ENCODE peak calls at places on chromosomes 11 and 22, in seven cellular contexts. One of them, this sample, is unnamed.

GRCh38 chr22:50034126-50035081 is 21.8 kb upstream of the IL17REL start:
- DNase-seq in ovary: peak; percentile 19
- DNase-seq in body of pancreas: no peak
- DNase-seq in IMR-90: no peak
- DNase-seq in endothelial cell of umbilical vein: no peak
- DNase-seq in stomach: no peak
- DNase-seq in sigmoid colon: peak; percentile 58
- DNase-seq in this sample: no peak

GRCh38 chr22:45638834-45639746 is 32.5 kb upstream of the ATXN10 start:
- DNase-seq in ovary: no peak
- DNase-seq in body of pancreas: no peak
- DNase-seq in IMR-90: no peak
- DNase-seq in endothelial cell of umbilical vein: peak; percentile 26
- DNase-seq in stomach: peak; percentile 59
- DNase-seq in sigmoid colon: peak; percentile 81
- DNase-seq in this sample: peak; percentile 69

GRCh38 chr11:8066036-8066910 is 14.7 kb upstream of the TUB start:
- DNase-seq in ovary: no peak
- DNase-seq in body of pancreas: no peak
- DNase-seq in IMR-90: no peak
- DNase-seq in endothelial cell of umbilical vein: no peak
- DNase-seq in stomach: peak; percentile 20
- DNase-seq in sigmoid colon: peak; percentile 58
- DNase-seq in this sample: no peak

GRCh38 chr11:116887909-116888556 is 50.6 kb upstream of the APOA1 start:
- DNase-seq in ovary: no peak
- DNase-seq in body of pancreas: no peak
- DNase-seq in IMR-90: peak; percentile 71
- DNase-seq in endothelial cell of umbilical vein: no peak
- DNase-seq in stomach: no peak
- DNase-seq in sigmoid colon: no peak
- DNase-seq in this sample: no peak

GRCh38 chr11:37595845-37596244 is 997.8 kb upstream of the RAG2 start:
- DNase-seq in ovary: no peak
- DNase-seq in body of pancreas: no peak
- DNase-seq in IMR-90: peak; percentile 8
- DNase-seq in endothelial cell of umbilical vein: no peak
- DNase-seq in stomach: no peak
- DNase-seq in sigmoid colon: no peak
- DNase-seq in this sample: no peak

GRCh38 chr11:121300313-121300971 is 7.9 kb downstream of the SC5D start:
- DNase-seq in ovary: no peak
- DNase-seq in body of pancreas: no peak
- DNase-seq in IMR-90: no peak
- DNase-seq in endothelial cell of umbilical vein: no peak
- DNase-seq in stomach: no peak
- DNase-seq in sigmoid colon: no peak
- DNase-seq in this sample: no peak

GRCh38 chr22:48968201-48968959 is 859.3 kb downstream of the BRD1 start:
- DNase-seq in ovary: no peak
- DNase-seq in body of pancreas: peak; percentile 29
- DNase-seq in IMR-90: no peak
- DNase-seq in endothelial cell of umbilical vein: no peak
- DNase-seq in stomach: peak; percentile 26
- DNase-seq in sigmoid colon: no peak
- DNase-seq in this sample: peak; percentile 16

GRCh38 chr11:35539781-35540281 is 14.4 kb upstream of the PAMR1 start:
- DNase-seq in ovary: peak; percentile 39
- DNase-seq in body of pancreas: no peak
- DNase-seq in IMR-90: peak; percentile 86
- DNase-seq in endothelial cell of umbilical vein: no peak
- DNase-seq in stomach: no peak
- DNase-seq in sigmoid colon: peak; percentile 90
- DNase-seq in this sample: peak; percentile 30

GRCh38 chr11:14636119-14636518 is 7.5 kb upstream of the PDE3B start:
- DNase-seq in ovary: no peak
- DNase-seq in body of pancreas: no peak
- DNase-seq in IMR-90: no peak
- DNase-seq in endothelial cell of umbilical vein: no peak
- DNase-seq in stomach: no peak
- DNase-seq in sigmoid colon: no peak
- DNase-seq in this sample: no peak

GRCh38 chr11:61035086-61035835 is 63.8 kb downstream of the CD6 start:
- DNase-seq in ovary: no peak
- DNase-seq in body of pancreas: no peak
- DNase-seq in IMR-90: no peak
- DNase-seq in endothelial cell of umbilical vein: no peak
- DNase-seq in stomach: no peak
- DNase-seq in sigmoid colon: peak; percentile 32
- DNase-seq in this sample: no peak

GRCh38 chr11:6057452-6057851 is 26.9 kb upstream of the OR56A1 start:
- DNase-seq in ovary: no peak
- DNase-seq in body of pancreas: no peak
- DNase-seq in IMR-90: no peak
- DNase-seq in endothelial cell of umbilical vein: no peak
- DNase-seq in stomach: no peak
- DNase-seq in sigmoid colon: no peak
- DNase-seq in this sample: no peak

GRCh38 chr11:64251722-64251985 is 324 bp downstream of the PLCB3 start:
- DNase-seq in ovary: no peak
- DNase-seq in body of pancreas: no peak
- DNase-seq in IMR-90: no peak
- DNase-seq in endothelial cell of umbilical vein: peak; percentile 21
- DNase-seq in stomach: no peak
- DNase-seq in sigmoid colon: no peak
- DNase-seq in this sample: no peak

GRCh38 chr11:47276923-47277322 is 7.0 kb downstream of the MADD start:
- DNase-seq in ovary: no peak
- DNase-seq in body of pancreas: no peak
- DNase-seq in IMR-90: no peak
- DNase-seq in endothelial cell of umbilical vein: no peak
- DNase-seq in stomach: no peak
- DNase-seq in sigmoid colon: no peak
- DNase-seq in this sample: no peak

GRCh38 chr11:85590848-85591483 is 36.2 kb downstream of the DLG2 start:
- DNase-seq in ovary: no peak
- DNase-seq in body of pancreas: no peak
- DNase-seq in IMR-90: peak; percentile 36
- DNase-seq in endothelial cell of umbilical vein: no peak
- DNase-seq in stomach: no peak
- DNase-seq in sigmoid colon: no peak
- DNase-seq in this sample: no peak

GRCh38 chr22:33896801-33897620 is 23.3 kb downstream of the LARGE1 start:
- DNase-seq in ovary: no peak
- DNase-seq in body of pancreas: no peak
- DNase-seq in IMR-90: peak; percentile 45
- DNase-seq in endothelial cell of umbilical vein: no peak
- DNase-seq in stomach: no peak
- DNase-seq in sigmoid colon: no peak
- DNase-seq in this sample: no peak

GRCh38 chr22:47435204-47435487 is 672.7 kb downstream of the TBC1D22A start:
- DNase-seq in ovary: no peak
- DNase-seq in body of pancreas: no peak
- DNase-seq in IMR-90: no peak
- DNase-seq in endothelial cell of umbilical vein: no peak
- DNase-seq in stomach: no peak
- DNase-seq in sigmoid colon: no peak
- DNase-seq in this sample: no peak

GRCh38 chr11:43547900-43548381 is 132.6 kb upstream of the HSD17B12 start:
- DNase-seq in ovary: peak; percentile 92
- DNase-seq in body of pancreas: peak; percentile 23
- DNase-seq in IMR-90: no peak
- DNase-seq in endothelial cell of umbilical vein: no peak
- DNase-seq in stomach: peak; percentile 41
- DNase-seq in sigmoid colon: no peak
- DNase-seq in this sample: no peak

GRCh38 chr11:12043221-12043620 is 34.8 kb upstream of the DKK3 start:
- DNase-seq in ovary: no peak
- DNase-seq in body of pancreas: no peak
- DNase-seq in IMR-90: no peak
- DNase-seq in endothelial cell of umbilical vein: no peak
- DNase-seq in stomach: no peak
- DNase-seq in sigmoid colon: no peak
- DNase-seq in this sample: no peak

GRCh38 chr11:35779409-35779808 is 116.8 kb downstream of the TRIM44 start:
- DNase-seq in ovary: no peak
- DNase-seq in body of pancreas: no peak
- DNase-seq in IMR-90: no peak
- DNase-seq in endothelial cell of umbilical vein: no peak
- DNase-seq in stomach: no peak
- DNase-seq in sigmoid colon: no peak
- DNase-seq in this sample: no peak

GRCh38 chr11:8028766-8029165 is 41.6 kb downstream of the EIF3F start:
- DNase-seq in ovary: peak; percentile 16
- DNase-seq in body of pancreas: no peak
- DNase-seq in IMR-90: no peak
- DNase-seq in endothelial cell of umbilical vein: no peak
- DNase-seq in stomach: no peak
- DNase-seq in sigmoid colon: no peak
- DNase-seq in this sample: no peak

GRCh38 chr22:21972293-21972779 is 10.3 kb downstream of the TOP3B start:
- DNase-seq in ovary: no peak
- DNase-seq in body of pancreas: peak; percentile 37
- DNase-seq in IMR-90: peak; percentile 23
- DNase-seq in endothelial cell of umbilical vein: peak; percentile 40
- DNase-seq in stomach: no peak
- DNase-seq in sigmoid colon: no peak
- DNase-seq in this sample: peak; percentile 32

GRCh38 chr11:17719940-17720795 is 797 bp downstream of the MYOD1 start:
- DNase-seq in ovary: no peak
- DNase-seq in body of pancreas: no peak
- DNase-seq in IMR-90: no peak
- DNase-seq in endothelial cell of umbilical vein: peak; percentile 15
- DNase-seq in stomach: no peak
- DNase-seq in sigmoid colon: no peak
- DNase-seq in this sample: no peak

GRCh38 chr11:119339581-119340334 is 925 bp downstream of the C1QTNF5 start:
- DNase-seq in ovary: peak; percentile 81
- DNase-seq in body of pancreas: peak; percentile 71
- DNase-seq in IMR-90: no peak
- DNase-seq in endothelial cell of umbilical vein: peak; percentile 71
- DNase-seq in stomach: peak; percentile 73
- DNase-seq in sigmoid colon: peak; percentile 88
- DNase-seq in this sample: peak; percentile 68

GRCh38 chr11:28176231-28176853 is 68.2 kb downstream of the METTL15 start:
- DNase-seq in ovary: no peak
- DNase-seq in body of pancreas: no peak
- DNase-seq in IMR-90: no peak
- DNase-seq in endothelial cell of umbilical vein: no peak
- DNase-seq in stomach: no peak
- DNase-seq in sigmoid colon: no peak
- DNase-seq in this sample: no peak

GRCh38 chr11:126702987-126703386 is 297.6 kb downstream of the KIRREL3 start:
- DNase-seq in ovary: no peak
- DNase-seq in body of pancreas: no peak
- DNase-seq in IMR-90: no peak
- DNase-seq in endothelial cell of umbilical vein: no peak
- DNase-seq in stomach: no peak
- DNase-seq in sigmoid colon: no peak
- DNase-seq in this sample: no peak

DNA sequence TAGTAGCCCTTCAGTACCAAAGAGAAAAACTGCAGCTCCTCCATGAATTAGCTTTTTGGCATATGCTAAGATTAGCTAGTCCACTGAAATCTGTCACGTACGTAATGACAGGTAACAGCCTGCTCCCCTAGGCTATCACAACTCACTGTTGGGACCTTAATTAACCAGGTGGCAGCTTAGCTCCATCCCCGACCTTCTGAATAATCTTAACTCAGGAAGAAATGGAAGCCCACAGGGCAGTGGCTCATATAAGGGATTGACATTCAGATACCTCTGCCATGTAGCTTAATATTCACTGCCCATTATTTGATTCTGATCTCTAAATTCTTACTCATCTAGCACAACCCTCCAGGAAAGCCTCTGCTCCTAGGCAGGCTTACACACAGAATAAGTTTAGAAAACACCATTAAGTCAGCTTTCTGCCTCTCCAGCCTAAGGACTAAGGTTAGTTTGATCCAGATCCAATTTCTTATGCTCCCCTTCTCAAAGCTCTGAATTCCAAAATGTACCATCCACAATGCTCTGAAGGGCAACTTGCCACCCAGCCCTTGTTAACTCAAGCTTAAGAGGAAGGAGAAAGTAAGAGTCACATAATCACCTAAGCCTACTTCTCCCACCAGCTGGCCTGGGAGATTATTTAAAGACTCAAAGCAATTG is 5.0 kb downstream of the HSPA8 start:
- DNase-seq in ovary: no peak
- DNase-seq in body of pancreas: no peak
- DNase-seq in IMR-90: no peak
- DNase-seq in endothelial cell of umbilical vein: no peak
- DNase-seq in stomach: no peak
- DNase-seq in sigmoid colon: no peak
- DNase-seq in this sample: no peak
- TF ChIP-seq POLR2A in ovary: no peak
- TF ChIP-seq POLR2A in body of pancreas: peak; percentile 10
- TF ChIP-seq POLR2A in IMR-90: no peak
- TF ChIP-seq POLR2A in endothelial cell of umbilical vein: peak; percentile 28
- TF ChIP-seq POLR2A in stomach: no peak
- TF ChIP-seq POLR2A in sigmoid colon: no peak
- TF ChIP-seq POLR2A in this sample: no peak

GRCh38 chr11:93067881-93068390 is 98.5 kb downstream of the MTNR1B start:
- DNase-seq in ovary: no peak
- DNase-seq in body of pancreas: no peak
- DNase-seq in IMR-90: no peak
- DNase-seq in endothelial cell of umbilical vein: no peak
- DNase-seq in stomach: no peak
- DNase-seq in sigmoid colon: no peak
- DNase-seq in this sample: no peak
- H3K27me3 ChIP-seq in ovary: no peaks in the 10 kb centered on the region
- H3K27me3 ChIP-seq in body of pancreas: no peaks in the 10 kb centered on the region
- H3K27me3 ChIP-seq in IMR-90: no peaks in the 10 kb centered on the region
- H3K27me3 ChIP-seq in endothelial cell of umbilical vein: no peaks in the 10 kb centered on the region
- H3K27me3 ChIP-seq in stomach: no peaks in the 10 kb centered on the region
- H3K27me3 ChIP-seq in sigmoid colon: no peaks in the 10 kb centered on the region
- H3K27me3 ChIP-seq in this sample: no peaks in the 10 kb centered on the region

DNA sequence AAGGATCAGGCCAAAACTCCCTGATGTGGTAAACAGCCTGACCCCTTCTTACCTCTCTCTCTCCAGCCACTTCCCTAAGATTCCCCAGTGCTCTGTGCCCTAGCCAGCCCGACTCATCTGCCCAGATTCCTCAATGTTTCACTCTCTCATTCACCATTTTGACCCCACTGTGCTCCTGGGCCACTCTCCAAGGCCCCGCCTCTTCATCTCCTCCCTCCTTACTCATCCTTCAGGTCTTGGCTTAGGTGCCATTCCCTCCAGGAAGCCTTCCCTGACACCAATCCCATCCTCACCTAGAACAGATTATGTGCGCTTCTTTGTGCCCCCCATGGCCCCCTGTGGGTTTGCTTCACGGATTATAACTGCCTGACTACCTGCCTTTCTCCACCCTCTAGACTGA is 13.2 kb downstream of the SLC43A3 start:
- DNase-seq in ovary: no peak
- DNase-seq in body of pancreas: no peak
- DNase-seq in IMR-90: no peak
- DNase-seq in endothelial cell of umbilical vein: no peak
- DNase-seq in stomach: no peak
- DNase-seq in sigmoid colon: no peak
- DNase-seq in this sample: no peak
- TF ChIP-seq POLR2A in ovary: no peak
- TF ChIP-seq POLR2A in body of pancreas: no peak
- TF ChIP-seq POLR2A in IMR-90: no peak
- TF ChIP-seq POLR2A in endothelial cell of umbilical vein: no peak
- TF ChIP-seq POLR2A in stomach: no peak
- TF ChIP-seq POLR2A in sigmoid colon: no peak
- TF ChIP-seq POLR2A in this sample: no peak

GRCh38 chr11:71209181-71209580 is 43.2 kb downstream of the SHANK2 start:
- DNase-seq in ovary: no peak
- DNase-seq in body of pancreas: no peak
- DNase-seq in IMR-90: no peak
- DNase-seq in endothelial cell of umbilical vein: no peak
- DNase-seq in stomach: no peak
- DNase-seq in sigmoid colon: peak; percentile 59
- DNase-seq in this sample: no peak
- H3K27me3 ChIP-seq in ovary: no peaks in the 10 kb centered on the region
- H3K27me3 ChIP-seq in body of pancreas: no peaks in the 10 kb centered on the region
- H3K27me3 ChIP-seq in IMR-90: no peaks in the 10 kb centered on the region
- H3K27me3 ChIP-seq in endothelial cell of umbilical vein: no peaks in the 10 kb centered on the region
- H3K27me3 ChIP-seq in stomach: no peaks in the 10 kb centered on the region
- H3K27me3 ChIP-seq in sigmoid colon: no peaks in the 10 kb centered on the region
- H3K27me3 ChIP-seq in this sample: no peaks in the 10 kb centered on the region

This sample was measured in transverse colon.